ENCODE peak calls at places on chromosomes 13 and 19, in ten cellular contexts. B is activated CD8-positive, alpha-beta T cell treated with anti-CD3 and anti-CD28 coated beads for 36 hours; A is nucleus accumbens; Q is IMR-90; P is stimulated activated CD4-positive, alpha-beta T cell treated with anti-CD3 and anti-CD28 coated beads, Interleukin-1b, Interleukin-23, amount 100 ng/mL, for 1 hour; X is left ventricle myocardium inferior; N is astrocyte; V is nephron progenitor cell; Y is epithelial cell of esophagus; J is T-helper 1 cell. U is an unnamed sample.

GRCh38 chr19:41871573-41872383 is 5.3 kb upstream of the CD79A start:
- DNase-seq in Y (no peak), P (no peak), V (no peak), A (no peak), Q (no peak), N (no peak), B (peak), X (peak), J (peak), U (no peak)

GRCh38 chr13:57264965-57265364 is 98.0 kb downstream of the PRR20E start:
- DNase-seq in A (no peak), X (no peak), B (no peak), V (no peak), Y (no peak), J (no peak), Q (no peak), P (no peak), N (no peak), U (no peak)

GRCh38 chr19:5567360-5567970 is at the start of gene TINCR:
- DNase-seq in J (no peak), B (no peak), V (peak), P (no peak), A (no peak), X (no peak), Y (no peak), Q (no peak), N (no peak), U (no peak)

GRCh38 chr13:68190826-68191225 is 960.7 kb upstream of the PCDH9 start:
- DNase-seq in N (peak), B (no peak), V (no peak), A (no peak), P (no peak), Q (no peak), J (no peak), X (no peak), Y (peak), U (no peak)

GRCh38 chr19:49470615-49470978 is 3.4 kb upstream of the FLT3LG start:
- DNase-seq in P (no peak), X (no peak), B (no peak), Q (no peak), J (no peak), A (no peak), N (no peak), Y (no peak), V (no peak), U (no peak)

GRCh38 chr19:41999071-41999877 is 5.2 kb upstream of the ATP1A3 start:
- DNase-seq in A (no peak), B (peak), N (no peak), Q (no peak), P (no peak), X (no peak), J (no peak), Y (peak), V (peak), U (no peak)

GRCh38 chr19:13079542-13079986 is 23.1 kb downstream of the LYL1 start:
- DNase-seq in P (no peak), X (no peak), N (no peak), B (no peak), V (no peak), J (no peak), A (no peak), Y (no peak), Q (peak), U (peak)

GRCh38 chr13:26021516-26021915 is 30.3 kb downstream of the SHISA2 start:
- DNase-seq in X (no peak), V (no peak), N (peak), Q (no peak), B (no peak), A (no peak), Y (peak), P (no peak), J (no peak), U (no peak)

GRCh38 chr19:45821103-45821521 is 6.0 kb upstream of the RSPH6A start:
- DNase-seq in J (no peak), V (no peak), A (no peak), Y (no peak), B (no peak), X (no peak), P (no peak), N (no peak), Q (no peak), U (no peak)

GRCh38 chr19:14089412-14089661 is 1.2 kb downstream of the SAMD1 start:
- DNase-seq in A (no peak), P (no peak), X (no peak), V (no peak), N (peak), Q (no peak), J (no peak), B (no peak), Y (no peak), U (no peak)

GRCh38 chr13:91647361-91647970 is 249.0 kb downstream of the GPC5 start:
- DNase-seq in Q (peak), V (peak), A (no peak), N (peak), P (no peak), Y (peak), B (peak), J (no peak), X (no peak), U (no peak)

GRCh38 chr13:109154546-109154945 is 525.1 kb downstream of the MYO16 start:
- DNase-seq in X (no peak), V (no peak), B (no peak), J (no peak), Y (peak), Q (no peak), A (no peak), N (peak), P (no peak), U (peak)

GRCh38 chr19:48501446-48501960 is 10.1 kb downstream of the LMTK3 start:
- DNase-seq in P (no peak), B (peak), J (peak), N (no peak), A (no peak), Q (no peak), V (peak), X (no peak), Y (peak), U (no peak)

GRCh38 chr13:98916403-98916802 is 61.5 kb downstream of the DOCK9 start:
- DNase-seq in Q (no peak), J (no peak), B (no peak), Y (no peak), V (no peak), P (no peak), N (no peak), A (no peak), X (no peak), U (no peak)

GRCh38 chr19:56764296-56764695 is 76.2 kb downstream of the PEG3 start:
- DNase-seq in V (no peak), P (no peak), N (no peak), J (no peak), A (no peak), B (no peak), Q (no peak), X (no peak), Y (no peak), U (no peak)

GRCh38 chr19:45848922-45849321 is 14.0 kb downstream of the SYMPK start:
- DNase-seq in N (no peak), P (no peak), Y (no peak), J (no peak), B (peak), Q (no peak), V (no peak), A (no peak), X (no peak), U (no peak)

GRCh38 chr13:93249259-93249917 is 22.8 kb downstream of the GPC6 start:
- DNase-seq in A (no peak), B (no peak), J (no peak), P (no peak), Q (peak), Y (peak), X (no peak), V (no peak), N (peak), U (peak)

GRCh38 chr19:34457446-34457845 is 24.1 kb upstream of the WTIP start:
- DNase-seq in Q (no peak), P (no peak), Y (no peak), B (no peak), J (no peak), N (no peak), A (no peak), X (no peak), V (no peak), U (no peak)

GRCh38 chr19:56252699-56253422 is 19.7 kb upstream of the EDDM13 start:
- DNase-seq in Y (peak), X (peak), A (peak), P (peak), Q (peak), B (peak), V (peak), J (peak), N (peak), U (peak)

GRCh38 chr19:49779731-49780578 is 13.2 kb downstream of the AP2A1 start:
- DNase-seq in X (no peak), V (no peak), J (no peak), P (no peak), N (no peak), Y (no peak), B (no peak), A (no peak), Q (no peak), U (no peak)

GRCh38 chr13:43697323-43697722 is 89.4 kb downstream of the ENOX1 start:
- DNase-seq in X (no peak), P (no peak), B (no peak), J (no peak), Q (no peak), Y (no peak), V (no peak), A (no peak), N (no peak), U (no peak)

GRCh38 chr19:3121821-3122511 is 13.9 kb upstream of the GNA15 start:
- DNase-seq in Q (no peak), P (no peak), V (no peak), J (no peak), B (no peak), N (no peak), A (no peak), Y (no peak), X (no peak), U (no peak)

GRCh38 chr13:68439821-68440220 is 1209.7 kb upstream of the PCDH9 start:
- DNase-seq in N (peak), Y (peak), V (no peak), A (no peak), J (no peak), Q (no peak), B (no peak), P (no peak), X (no peak), U (no peak)

GRCh38 chr13:29846475-29847256 is 3.8 kb downstream of the UBL3 start:
- DNase-seq in X (no peak), A (no peak), N (no peak), J (no peak), B (no peak), Q (no peak), Y (no peak), V (no peak), P (no peak), U (no peak)

GRCh38 chr13:27658569-27658968 is 36.9 kb downstream of the POLR1D start:
- DNase-seq in B (no peak), Y (no peak), Q (peak), X (no peak), V (no peak), N (peak), A (no peak), J (no peak), P (no peak), U (peak)

GRCh38 chr19:10690351-10690781 is 10.9 kb upstream of the QTRT1 start:
- DNase-seq in J (no peak), X (no peak), P (no peak), V (no peak), B (no peak), A (no peak), Q (peak), Y (peak), N (no peak), U (peak)

GRCh38 chr19:15829277-15829770 is 13.9 kb upstream of the OR10H1 start:
- DNase-seq in V (no peak), B (no peak), N (no peak), J (no peak), P (no peak), X (no peak), Q (no peak), Y (peak), A (no peak), U (no peak)

GRCh38 chr19:41341669-41342490 is 11.8 kb downstream of the TGFB1 start:
- DNase-seq in Q (no peak), A (no peak), N (no peak), V (no peak), Y (no peak), B (no peak), X (no peak), J (no peak), P (no peak), U (no peak)

GRCh38 chr19:39858541-39858940 is 12.4 kb upstream of the FBL start:
- DNase-seq in J (no peak), X (peak), P (no peak), B (peak), Y (no peak), A (peak), Q (peak), N (peak), V (peak), U (no peak)

GRCh38 chr19:13839193-13839937 is 37.6 kb upstream of the NANOS3 start:
- DNase-seq in V (no peak), P (peak), N (peak), J (peak), X (peak), Y (peak), B (peak), Q (peak), A (no peak), U (peak)

GRCh38 chr13:28754698-28755545 is 36.2 kb upstream of the SLC46A3 start:
- DNase-seq in Q (peak), N (no peak), J (no peak), B (peak), A (no peak), Y (no peak), P (no peak), X (peak), V (no peak), U (peak)